ENCODE peak calls at places on chromosomes 1 and 21, in eight cellular contexts. One of them, this sample, is unnamed.
A peak's percentile ranks its signal among the peaks of the same experiment; 100 is the strongest.

GRCh38 chr1:3219005-3219724 is 150.2 kb downstream of the PRDM16 start:
- DNase-seq in suprapubic skin: no peak
- DNase-seq in hepatocyte: peak; percentile 89
- DNase-seq in OCI-LY7: no peak
- DNase-seq in uterus: no peak
- DNase-seq in brain microvascular endothelial cell: peak; percentile 19
- DNase-seq in left ventricle myocardium inferior: peak; percentile 83
- DNase-seq in fibroblast of lung: peak; percentile 1
- DNase-seq in this sample: peak; percentile 94

GRCh38 chr1:24983006-24983680 is 53.1 kb upstream of the RUNX3 start:
- DNase-seq in suprapubic skin: no peak
- DNase-seq in hepatocyte: no peak
- DNase-seq in OCI-LY7: no peak
- DNase-seq in uterus: no peak
- DNase-seq in brain microvascular endothelial cell: no peak
- DNase-seq in left ventricle myocardium inferior: no peak
- DNase-seq in fibroblast of lung: no peak
- DNase-seq in this sample: no peak

GRCh38 chr21:27734146-27734545 is 767.3 kb upstream of the ADAMTS5 start:
- DNase-seq in suprapubic skin: no peak
- DNase-seq in hepatocyte: no peak
- DNase-seq in OCI-LY7: no peak
- DNase-seq in uterus: no peak
- DNase-seq in brain microvascular endothelial cell: peak; percentile 82
- DNase-seq in left ventricle myocardium inferior: no peak
- DNase-seq in fibroblast of lung: peak; percentile 83
- DNase-seq in this sample: no peak

GRCh38 chr1:200090252-200091159 is 63.0 kb downstream of the NR5A2 start:
- DNase-seq in suprapubic skin: no peak
- DNase-seq in hepatocyte: no peak
- DNase-seq in OCI-LY7: peak; percentile 16
- DNase-seq in uterus: no peak
- DNase-seq in brain microvascular endothelial cell: peak; percentile 4
- DNase-seq in left ventricle myocardium inferior: no peak
- DNase-seq in fibroblast of lung: no peak
- DNase-seq in this sample: no peak

GRCh38 chr1:205440476-205441317 is 15.1 kb downstream of the BLACAT1 start:
- DNase-seq in suprapubic skin: no peak
- DNase-seq in hepatocyte: peak; percentile 92
- DNase-seq in OCI-LY7: peak; percentile 68
- DNase-seq in uterus: peak; percentile 43
- DNase-seq in brain microvascular endothelial cell: peak; percentile 17
- DNase-seq in left ventricle myocardium inferior: peak; percentile 29
- DNase-seq in fibroblast of lung: peak; percentile 17
- DNase-seq in this sample: no peak

GRCh38 chr1:160097196-160097910 is 1.1 kb downstream of the IGSF8 start:
- DNase-seq in suprapubic skin: no peak
- DNase-seq in hepatocyte: no peak
- DNase-seq in OCI-LY7: peak; percentile 43
- DNase-seq in uterus: no peak
- DNase-seq in brain microvascular endothelial cell: no peak
- DNase-seq in left ventricle myocardium inferior: no peak
- DNase-seq in fibroblast of lung: no peak
- DNase-seq in this sample: no peak

GRCh38 chr21:32772281-32773047 is 909 bp upstream of the PAXBP1 start:
- DNase-seq in suprapubic skin: peak; percentile 68
- DNase-seq in hepatocyte: peak; percentile 80
- DNase-seq in OCI-LY7: peak; percentile 37
- DNase-seq in uterus: no peak
- DNase-seq in brain microvascular endothelial cell: no peak
- DNase-seq in left ventricle myocardium inferior: no peak
- DNase-seq in fibroblast of lung: no peak
- DNase-seq in this sample: no peak

GRCh38 chr1:35603941-35604340 is 30.8 kb downstream of the TFAP2E start:
- DNase-seq in suprapubic skin: no peak
- DNase-seq in hepatocyte: no peak
- DNase-seq in OCI-LY7: no peak
- DNase-seq in uterus: no peak
- DNase-seq in brain microvascular endothelial cell: peak; percentile 12
- DNase-seq in left ventricle myocardium inferior: no peak
- DNase-seq in fibroblast of lung: no peak
- DNase-seq in this sample: no peak

GRCh38 chr1:45375104-45376090 is 35.2 kb upstream of the MUTYH start:
- DNase-seq in suprapubic skin: no peak
- DNase-seq in hepatocyte: no peak
- DNase-seq in OCI-LY7: peak; percentile 23
- DNase-seq in uterus: no peak
- DNase-seq in brain microvascular endothelial cell: no peak
- DNase-seq in left ventricle myocardium inferior: no peak
- DNase-seq in fibroblast of lung: peak; percentile 22
- DNase-seq in this sample: no peak

GRCh38 chr1:246753670-246754535 is 29.7 kb downstream of the SCCPDH start:
- DNase-seq in suprapubic skin: peak; percentile 67
- DNase-seq in hepatocyte: peak; percentile 80
- DNase-seq in OCI-LY7: peak; percentile 77
- DNase-seq in uterus: peak; percentile 43
- DNase-seq in brain microvascular endothelial cell: peak; percentile 65
- DNase-seq in left ventricle myocardium inferior: peak; percentile 44
- DNase-seq in fibroblast of lung: peak; percentile 67
- DNase-seq in this sample: peak; percentile 67

GRCh38 chr1:50879137-50879536 is 80.9 kb downstream of the FAF1 start:
- DNase-seq in suprapubic skin: no peak
- DNase-seq in hepatocyte: no peak
- DNase-seq in OCI-LY7: no peak
- DNase-seq in uterus: no peak
- DNase-seq in brain microvascular endothelial cell: no peak
- DNase-seq in left ventricle myocardium inferior: no peak
- DNase-seq in fibroblast of lung: no peak
- DNase-seq in this sample: no peak

GRCh38 chr1:88877382-88877825 is 14.0 kb downstream of the GTF2B start:
- DNase-seq in suprapubic skin: no peak
- DNase-seq in hepatocyte: peak; percentile 41
- DNase-seq in OCI-LY7: peak; percentile 58
- DNase-seq in uterus: no peak
- DNase-seq in brain microvascular endothelial cell: peak; percentile 12
- DNase-seq in left ventricle myocardium inferior: no peak
- DNase-seq in fibroblast of lung: peak; percentile 61
- DNase-seq in this sample: no peak

GRCh38 chr1:164263540-164263939 is 295.4 kb upstream of the PBX1 start:
- DNase-seq in suprapubic skin: no peak
- DNase-seq in hepatocyte: no peak
- DNase-seq in OCI-LY7: no peak
- DNase-seq in uterus: no peak
- DNase-seq in brain microvascular endothelial cell: no peak
- DNase-seq in left ventricle myocardium inferior: no peak
- DNase-seq in fibroblast of lung: no peak
- DNase-seq in this sample: no peak

GRCh38 chr21:32467291-32467690 is 54.8 kb downstream of the EVA1C start:
- DNase-seq in suprapubic skin: no peak
- DNase-seq in hepatocyte: no peak
- DNase-seq in OCI-LY7: no peak
- DNase-seq in uterus: no peak
- DNase-seq in brain microvascular endothelial cell: no peak
- DNase-seq in left ventricle myocardium inferior: no peak
- DNase-seq in fibroblast of lung: no peak
- DNase-seq in this sample: no peak

GRCh38 chr21:34126691-34127090 is 53.3 kb downstream of the MRPS6 start:
- DNase-seq in suprapubic skin: no peak
- DNase-seq in hepatocyte: no peak
- DNase-seq in OCI-LY7: no peak
- DNase-seq in uterus: no peak
- DNase-seq in brain microvascular endothelial cell: no peak
- DNase-seq in left ventricle myocardium inferior: no peak
- DNase-seq in fibroblast of lung: peak; percentile 32
- DNase-seq in this sample: no peak

GRCh38 chr1:162072770-162073169 is 3.3 kb downstream of the NOS1AP start:
- DNase-seq in suprapubic skin: no peak
- DNase-seq in hepatocyte: no peak
- DNase-seq in OCI-LY7: no peak
- DNase-seq in uterus: no peak
- DNase-seq in brain microvascular endothelial cell: no peak
- DNase-seq in left ventricle myocardium inferior: no peak
- DNase-seq in fibroblast of lung: no peak
- DNase-seq in this sample: no peak

GRCh38 chr1:30942326-30942978 is 33.9 kb upstream of the SDC3 start:
- DNase-seq in suprapubic skin: no peak
- DNase-seq in hepatocyte: no peak
- DNase-seq in OCI-LY7: no peak
- DNase-seq in uterus: no peak
- DNase-seq in brain microvascular endothelial cell: peak; percentile 49
- DNase-seq in left ventricle myocardium inferior: no peak
- DNase-seq in fibroblast of lung: peak; percentile 28
- DNase-seq in this sample: no peak

GRCh38 chr1:217564833-217565232 is 66.1 kb downstream of the GPATCH2 start:
- DNase-seq in suprapubic skin: no peak
- DNase-seq in hepatocyte: no peak
- DNase-seq in OCI-LY7: no peak
- DNase-seq in uterus: no peak
- DNase-seq in brain microvascular endothelial cell: no peak
- DNase-seq in left ventricle myocardium inferior: no peak
- DNase-seq in fibroblast of lung: no peak
- DNase-seq in this sample: no peak

GRCh38 chr1:30966690-30967369 is 58.3 kb upstream of the SDC3 start:
- DNase-seq in suprapubic skin: no peak
- DNase-seq in hepatocyte: peak; percentile 72
- DNase-seq in OCI-LY7: no peak
- DNase-seq in uterus: no peak
- DNase-seq in brain microvascular endothelial cell: peak; percentile 65
- DNase-seq in left ventricle myocardium inferior: no peak
- DNase-seq in fibroblast of lung: peak; percentile 86
- DNase-seq in this sample: no peak

GRCh38 chr1:192620096-192620495 is 15.9 kb upstream of the RGS13 start:
- DNase-seq in suprapubic skin: no peak
- DNase-seq in hepatocyte: no peak
- DNase-seq in OCI-LY7: no peak
- DNase-seq in uterus: no peak
- DNase-seq in brain microvascular endothelial cell: no peak
- DNase-seq in left ventricle myocardium inferior: no peak
- DNase-seq in fibroblast of lung: no peak
- DNase-seq in this sample: no peak

DNA sequence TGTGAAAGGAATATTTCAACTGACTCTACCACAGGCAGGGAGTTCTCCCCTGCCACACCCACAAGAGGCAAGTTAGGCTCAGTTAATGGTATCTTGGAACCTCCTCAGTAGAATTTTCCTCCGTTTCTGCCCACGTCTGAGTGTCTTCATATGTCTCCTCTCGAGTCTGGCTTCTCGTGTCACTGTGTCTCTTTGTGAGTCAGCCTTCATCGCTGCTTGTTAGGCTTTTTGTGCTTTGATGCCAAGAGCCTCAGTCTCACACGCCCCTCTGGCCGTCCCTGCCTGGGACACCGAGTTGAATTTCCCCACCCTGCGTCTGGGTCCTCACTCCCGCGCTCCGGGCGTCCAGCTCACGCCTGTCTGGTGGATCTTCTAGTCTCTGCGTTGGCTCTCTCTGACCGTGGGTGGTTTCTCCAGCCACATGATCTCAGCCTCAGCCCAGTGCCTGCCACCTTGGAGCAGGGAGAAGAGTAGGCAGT is 125.7 kb upstream of the GADD45A start:
- DNase-seq in suprapubic skin: peak; percentile 89
- DNase-seq in hepatocyte: no peak
- DNase-seq in OCI-LY7: no peak
- DNase-seq in uterus: peak; percentile 59
- DNase-seq in brain microvascular endothelial cell: peak; percentile 57
- DNase-seq in left ventricle myocardium inferior: peak; percentile 50
- DNase-seq in fibroblast of lung: peak; percentile 39
- DNase-seq in this sample: peak; percentile 70
- H3K4me3 ChIP-seq in suprapubic skin: peak overlapping the region; percentile 8
- H3K4me3 ChIP-seq in hepatocyte: no peak overlapping the region
- H3K4me3 ChIP-seq in OCI-LY7: no peak overlapping the region
- H3K4me3 ChIP-seq in uterus: peak overlapping the region; percentile 7
- H3K4me3 ChIP-seq in brain microvascular endothelial cell: peak overlapping the region; percentile 24
- H3K4me3 ChIP-seq in left ventricle myocardium inferior: peak overlapping the region; percentile 23
- H3K4me3 ChIP-seq in fibroblast of lung: peak overlapping the region; percentile 26
- H3K4me3 ChIP-seq in this sample: no peak overlapping the region

DNA sequence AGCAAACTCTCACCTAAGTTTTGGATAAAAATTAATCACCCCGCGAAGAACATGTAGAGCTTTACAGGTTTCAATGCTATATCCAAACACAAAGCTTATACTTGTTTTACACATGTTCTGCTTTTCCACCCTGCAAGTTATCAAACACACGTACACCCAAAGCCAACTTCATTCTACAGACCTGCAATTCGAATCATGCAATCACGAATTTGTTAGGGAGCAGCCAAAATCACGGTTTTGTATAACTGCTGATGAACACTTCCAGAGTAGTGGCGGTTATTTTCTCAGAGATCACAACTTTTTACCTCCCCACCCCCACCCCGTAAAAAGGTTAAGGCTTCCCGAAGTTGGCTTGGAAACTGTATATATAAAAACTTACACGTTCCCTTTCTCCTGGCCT is 1.4 kb downstream of the HMGN1 start:
- DNase-seq in suprapubic skin: no peak
- DNase-seq in hepatocyte: no peak
- DNase-seq in OCI-LY7: no peak
- DNase-seq in uterus: no peak
- DNase-seq in brain microvascular endothelial cell: no peak
- DNase-seq in left ventricle myocardium inferior: no peak
- DNase-seq in fibroblast of lung: no peak
- DNase-seq in this sample: no peak
- H3K27ac ChIP-seq in suprapubic skin: no peak overlapping the region
- H3K27ac ChIP-seq in hepatocyte: peak overlapping the region; percentile 96
- H3K27ac ChIP-seq in OCI-LY7: peak overlapping the region; percentile 79
- H3K27ac ChIP-seq in uterus: peak overlapping the region; percentile 99
- H3K27ac ChIP-seq in brain microvascular endothelial cell: no peak overlapping the region
- H3K27ac ChIP-seq in left ventricle myocardium inferior: peak overlapping the region; percentile 97
- H3K27ac ChIP-seq in fibroblast of lung: peak overlapping the region; percentile 2
- H3K27ac ChIP-seq in this sample: peak overlapping the region; percentile 95

GRCh38 chr1:52404975-52405338 is 555 bp downstream of the PRPF38A start:
- DNase-seq in suprapubic skin: no peak
- DNase-seq in hepatocyte: no peak
- DNase-seq in OCI-LY7: no peak
- DNase-seq in uterus: no peak
- DNase-seq in brain microvascular endothelial cell: no peak
- DNase-seq in left ventricle myocardium inferior: no peak
- DNase-seq in fibroblast of lung: no peak
- DNase-seq in this sample: no peak
- TF ChIP-seq CTCF in suprapubic skin: no peak
- TF ChIP-seq CTCF in hepatocyte: no peak
- TF ChIP-seq CTCF in OCI-LY7: peak; percentile 8
- TF ChIP-seq CTCF in uterus: no peak
- TF ChIP-seq CTCF in brain microvascular endothelial cell: no peak
- TF ChIP-seq CTCF in left ventricle myocardium inferior: no peak
- TF ChIP-seq CTCF in fibroblast of lung: no peak
- TF ChIP-seq CTCF in this sample: no peak

DNA sequence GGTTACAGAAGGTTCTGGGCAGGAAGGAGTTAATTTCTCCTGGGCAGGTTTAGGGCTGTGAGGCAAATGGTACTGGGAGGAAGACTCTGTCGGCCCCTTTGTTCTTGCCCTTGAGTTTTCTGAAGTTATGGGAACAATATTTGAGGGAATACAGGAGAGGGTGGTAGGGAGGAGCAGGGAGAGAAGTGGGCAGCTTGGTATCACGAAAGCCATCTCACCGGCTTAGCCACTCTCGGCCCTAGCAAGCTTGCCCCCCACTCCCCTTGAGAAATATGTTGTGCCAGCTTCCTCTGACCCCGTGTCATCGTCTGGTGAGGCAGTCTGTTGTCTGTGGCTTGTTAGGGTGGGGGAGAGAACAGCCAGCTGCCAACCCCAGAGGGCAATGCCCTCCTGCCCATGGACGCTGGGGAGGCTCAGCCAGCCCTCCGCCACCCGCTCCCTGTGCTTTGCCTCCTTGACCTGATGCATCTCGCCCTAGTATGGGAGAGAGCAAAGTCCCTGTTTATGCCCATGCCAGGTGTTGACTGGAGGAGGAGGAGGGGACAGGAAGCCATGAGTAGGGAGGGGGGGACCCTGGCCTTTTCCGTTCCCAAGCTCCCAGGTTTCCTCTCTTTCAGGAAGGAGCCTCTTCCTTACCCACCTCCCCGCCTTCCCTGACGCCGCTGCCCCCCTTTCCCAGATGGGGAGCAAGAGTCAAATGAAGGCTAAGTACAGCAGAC is 1.2 kb downstream of the EFNA1 start:
- DNase-seq in suprapubic skin: no peak
- DNase-seq in hepatocyte: peak; percentile 70
- DNase-seq in OCI-LY7: no peak
- DNase-seq in uterus: peak; percentile 52
- DNase-seq in brain microvascular endothelial cell: no peak
- DNase-seq in left ventricle myocardium inferior: peak; percentile 51
- DNase-seq in fibroblast of lung: no peak
- DNase-seq in this sample: peak; percentile 66
- H3K4me3 ChIP-seq in suprapubic skin: peak overlapping the region; percentile 83
- H3K4me3 ChIP-seq in hepatocyte: peak overlapping the region; percentile 45
- H3K4me3 ChIP-seq in OCI-LY7: no peak overlapping the region
- H3K4me3 ChIP-seq in uterus: peak overlapping the region; percentile 62
- H3K4me3 ChIP-seq in brain microvascular endothelial cell: no peak overlapping the region
- H3K4me3 ChIP-seq in left ventricle myocardium inferior: peak overlapping the region; percentile 87
- H3K4me3 ChIP-seq in fibroblast of lung: peak overlapping the region; percentile 58
- H3K4me3 ChIP-seq in this sample: peak overlapping the region; percentile 84

This sample was measured in dorsolateral prefrontal cortex.